ENCODE peak calls at places on chromosome 5, in four cellular contexts. One of them, this sample, is unnamed.

GRCh38 chr5:35050541-35051126 is 2.9 kb upstream of the AGXT2 start:
- DNase-seq in HepG2: peak; percentile 34
- DNase-seq in GM12878: no peak
- DNase-seq in K562: no peak
- DNase-seq in this sample: no peak

GRCh38 chr5:55432549-55432948 is 102.2 kb downstream of the PLPP1 start:
- DNase-seq in HepG2: no peak
- DNase-seq in GM12878: no peak
- DNase-seq in K562: no peak
- DNase-seq in this sample: no peak

GRCh38 chr5:76257225-76257833 is 145.8 kb upstream of the IQGAP2 start:
- DNase-seq in HepG2: no peak
- DNase-seq in GM12878: no peak
- DNase-seq in K562: no peak
- DNase-seq in this sample: no peak

GRCh38 chr5:80182802-80183645 is 72.8 kb downstream of the SERINC5 start:
- DNase-seq in HepG2: no peak
- DNase-seq in GM12878: no peak
- DNase-seq in K562: no peak
- DNase-seq in this sample: no peak

GRCh38 chr5:126805108-126805507 is 28.2 kb downstream of the LMNB1 start:
- DNase-seq in HepG2: no peak
- DNase-seq in GM12878: no peak
- DNase-seq in K562: no peak
- DNase-seq in this sample: no peak

GRCh38 chr5:37109338-37109737 is 139.8 kb downstream of the CPLANE1 start:
- DNase-seq in HepG2: no peak
- DNase-seq in GM12878: no peak
- DNase-seq in K562: no peak
- DNase-seq in this sample: no peak

GRCh38 chr5:33854733-33855151 is 37.0 kb downstream of the ADAMTS12 start:
- DNase-seq in HepG2: peak; percentile 55
- DNase-seq in GM12878: no peak
- DNase-seq in K562: no peak
- DNase-seq in this sample: no peak

GRCh38 chr5:217860-218456 is at the start of the genes CCDC127 and SDHA:
- DNase-seq in HepG2: peak; percentile 87
- DNase-seq in GM12878: peak; percentile 86
- DNase-seq in K562: peak; percentile 100
- DNase-seq in this sample: peak; percentile 75

GRCh38 chr5:173395257-173395932 is 67.2 kb upstream of the STC2 start:
- DNase-seq in HepG2: peak; percentile 16
- DNase-seq in GM12878: no peak
- DNase-seq in K562: peak; percentile 16
- DNase-seq in this sample: peak; percentile 6

GRCh38 chr5:174397206-174397605 is 327.2 kb upstream of the MSX2 start:
- DNase-seq in HepG2: no peak
- DNase-seq in GM12878: no peak
- DNase-seq in K562: no peak
- DNase-seq in this sample: no peak

GRCh38 chr5:168788107-168788506 is 208.9 kb upstream of the PANK3 start:
- DNase-seq in HepG2: no peak
- DNase-seq in GM12878: no peak
- DNase-seq in K562: no peak
- DNase-seq in this sample: no peak

DNA sequence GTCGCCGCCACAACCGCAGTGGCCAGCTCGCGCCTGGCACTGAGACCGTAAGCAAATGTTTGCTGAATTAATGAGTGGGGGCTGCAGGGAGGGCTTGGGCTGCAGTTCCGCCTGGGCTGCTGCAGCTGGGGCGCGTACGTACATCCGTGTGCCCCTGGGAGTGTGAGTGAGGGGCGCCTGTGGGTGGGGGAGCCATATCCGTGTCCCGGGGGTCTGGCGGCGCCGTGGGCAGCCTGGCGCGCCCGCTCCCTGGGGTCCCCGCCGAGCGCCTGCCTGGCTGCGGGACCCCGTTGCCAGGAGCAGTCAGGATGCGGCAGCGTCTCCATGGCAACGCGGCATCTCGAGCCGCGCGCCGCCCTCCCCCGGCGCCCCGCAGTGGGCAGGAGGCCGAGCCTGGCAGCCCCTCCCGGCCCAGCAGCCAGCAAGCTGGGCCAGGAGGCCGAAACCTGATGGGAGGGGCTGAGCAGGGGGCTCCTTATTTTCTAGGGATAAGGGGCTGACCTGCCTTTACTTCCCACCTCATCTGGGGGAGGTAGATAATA is 31.3 kb upstream of the PSD2 start:
- DNase-seq in HepG2: no peak
- DNase-seq in GM12878: no peak
- DNase-seq in K562: no peak
- DNase-seq in this sample: no peak
- TF ChIP-seq CEBPB in HepG2: no peak
- TF ChIP-seq CEBPB in GM12878: no peak
- TF ChIP-seq CEBPB in K562: no peak
- TF ChIP-seq CEBPB in this sample: no peak

DNA sequence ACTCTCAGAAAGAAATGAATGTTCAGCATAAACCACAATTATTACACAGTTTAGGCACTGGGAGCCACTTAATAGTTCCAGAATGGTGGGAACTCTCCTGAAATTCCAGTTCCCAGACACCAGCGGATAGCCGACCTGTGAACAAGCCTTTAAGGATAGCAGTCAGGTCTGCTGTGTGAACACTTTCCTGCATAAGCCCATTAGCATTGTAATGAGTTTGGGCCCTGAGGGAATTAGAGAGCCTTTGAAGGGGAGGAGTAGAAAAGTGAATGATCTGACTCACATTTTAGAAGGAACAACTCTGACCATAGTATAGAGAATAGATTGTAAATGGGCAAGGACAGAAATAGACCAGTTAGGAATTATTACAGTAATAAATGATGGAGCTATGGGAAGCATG is 189.1 kb downstream of the ADGRV1 start:
- DNase-seq in HepG2: no peak
- DNase-seq in GM12878: no peak
- DNase-seq in K562: no peak
- DNase-seq in this sample: no peak
- TF ChIP-seq ZBTB33 in HepG2: no peak
- TF ChIP-seq ZBTB33 in GM12878: no peak
- TF ChIP-seq ZBTB33 in K562: no peak
- TF ChIP-seq ZBTB33 in this sample: no peak

DNA sequence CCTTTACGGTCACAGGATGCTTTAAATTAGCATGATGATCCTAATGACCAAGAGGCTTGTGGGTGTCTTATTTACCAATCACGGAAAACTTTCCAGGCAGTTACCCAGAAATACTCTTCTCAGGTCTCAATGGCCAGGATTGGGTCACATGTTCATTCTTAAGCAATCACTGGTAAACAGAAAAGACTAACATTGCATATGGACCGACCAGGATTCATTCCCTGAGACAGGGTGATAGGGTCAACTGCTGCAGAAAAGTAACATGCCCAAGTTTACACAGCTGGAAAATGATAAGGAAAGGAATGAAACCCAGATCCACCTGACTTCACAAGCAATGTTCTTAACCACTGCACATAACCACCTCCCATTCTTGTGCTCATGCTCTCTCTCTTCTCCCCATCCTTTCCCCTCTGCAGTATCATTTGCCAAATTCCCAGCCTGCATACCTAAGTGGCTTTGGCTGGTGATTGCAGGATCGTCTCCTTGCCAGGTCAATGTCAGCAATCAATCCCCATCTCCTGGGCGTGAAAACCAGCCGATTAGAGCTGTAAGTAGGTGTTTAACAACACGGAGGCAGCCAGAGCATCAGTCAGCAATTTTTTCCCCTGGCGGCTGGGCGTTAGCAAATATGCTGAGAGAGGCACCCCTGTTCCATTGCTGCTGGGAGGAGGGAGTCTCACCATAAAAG is 219.4 kb downstream of the NMUR2 start:
- DNase-seq in HepG2: no peak
- DNase-seq in GM12878: no peak
- DNase-seq in K562: no peak
- DNase-seq in this sample: no peak
- H2AFZ ChIP-seq in HepG2: no peak overlapping the region
- H2AFZ ChIP-seq in GM12878: no peak overlapping the region
- H2AFZ ChIP-seq in K562: no peak overlapping the region
- H2AFZ ChIP-seq in this sample: no peak overlapping the region

DNA sequence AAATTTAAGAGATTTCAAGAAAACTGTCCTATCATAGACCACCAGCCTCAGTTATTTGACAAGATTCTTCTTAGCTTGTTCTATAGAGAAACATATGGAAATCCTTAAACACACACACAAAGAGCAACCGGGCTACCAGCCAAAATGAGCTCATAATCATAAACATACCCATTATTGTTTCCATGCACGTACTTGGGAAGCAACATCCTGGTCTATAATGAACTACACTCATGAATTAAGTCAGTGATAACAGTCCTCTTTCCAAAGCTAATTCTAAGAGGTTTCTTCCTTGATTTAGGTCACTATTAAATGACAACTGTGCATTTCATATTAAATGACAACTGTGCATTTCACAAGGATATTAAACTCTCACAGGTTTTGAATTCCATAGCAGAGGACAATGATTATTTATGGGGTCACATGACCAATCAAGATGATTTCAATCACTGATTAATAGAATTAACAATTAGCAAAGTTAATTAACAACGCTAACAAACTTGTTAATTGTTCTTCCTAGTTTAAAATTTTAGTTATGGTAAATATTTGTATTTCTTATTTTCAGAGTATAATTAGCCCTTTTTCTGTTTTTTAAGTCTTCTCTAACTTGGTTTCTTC is 77.0 kb downstream of the OXCT1 start:
- DNase-seq in HepG2: no peak
- DNase-seq in GM12878: no peak
- DNase-seq in K562: no peak
- DNase-seq in this sample: no peak
- TF ChIP-seq CEBPB in HepG2: no peak
- TF ChIP-seq CEBPB in GM12878: no peak
- TF ChIP-seq CEBPB in K562: no peak
- TF ChIP-seq CEBPB in this sample: no peak

DNA sequence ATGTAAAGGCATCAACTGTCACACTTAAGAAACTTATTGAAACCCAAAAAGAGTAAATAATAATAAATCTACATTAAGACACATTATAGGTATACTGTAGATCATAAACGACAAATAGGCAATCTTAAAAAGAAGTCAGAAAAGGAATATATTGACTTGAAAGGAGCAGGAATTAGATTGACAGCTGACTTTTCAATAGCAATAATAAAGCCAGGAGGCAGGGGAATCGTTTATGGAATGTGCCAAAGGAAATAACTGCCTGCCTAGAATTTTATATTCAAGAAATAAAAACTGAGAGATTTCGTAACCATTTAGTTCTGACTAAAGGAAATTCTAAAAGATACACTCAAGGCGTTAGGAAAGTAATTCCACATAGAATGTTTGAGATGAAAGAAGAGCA is 21.7 kb upstream of the ACSL6 start:
- DNase-seq in HepG2: no peak
- DNase-seq in GM12878: no peak
- DNase-seq in K562: no peak
- DNase-seq in this sample: no peak
- TF ChIP-seq ZBTB33 in HepG2: no peak
- TF ChIP-seq ZBTB33 in GM12878: no peak
- TF ChIP-seq ZBTB33 in K562: no peak
- TF ChIP-seq ZBTB33 in this sample: no peak

DNA sequence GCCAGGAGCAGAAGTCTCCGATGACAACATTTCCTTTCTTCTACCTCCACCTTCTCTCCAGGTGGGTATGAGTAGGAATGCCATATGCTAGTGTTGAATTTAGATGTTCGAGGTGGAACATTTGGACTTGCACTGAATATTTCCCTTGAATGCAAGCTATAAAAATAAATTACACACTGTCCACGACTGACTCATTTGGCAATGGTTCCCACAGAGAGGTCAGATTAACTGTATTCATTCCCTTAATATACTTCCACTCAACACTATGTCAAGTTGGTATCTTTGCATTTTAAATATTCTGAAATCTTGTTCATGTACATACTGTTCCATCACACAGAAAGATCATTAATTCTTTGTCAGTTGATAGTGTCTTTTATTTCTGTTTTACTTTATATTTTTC is 222.6 kb upstream of the PIK3R1 start:
- DNase-seq in HepG2: no peak
- DNase-seq in GM12878: no peak
- DNase-seq in K562: no peak
- DNase-seq in this sample: no peak
- H2AFZ ChIP-seq in HepG2: no peak overlapping the region
- H2AFZ ChIP-seq in GM12878: no peak overlapping the region
- H2AFZ ChIP-seq in K562: no peak overlapping the region
- H2AFZ ChIP-seq in this sample: no peak overlapping the region

GRCh38 chr5:81265101-81265500 is 32.0 kb downstream of the CKMT2 start:
- DNase-seq in HepG2: no peak
- DNase-seq in GM12878: no peak
- DNase-seq in K562: no peak
- DNase-seq in this sample: no peak
- TF ChIP-seq CEBPB in HepG2: no peak
- TF ChIP-seq CEBPB in GM12878: no peak
- TF ChIP-seq CEBPB in K562: no peak
- TF ChIP-seq CEBPB in this sample: no peak